ENCODE peak calls at places on chromosomes 5 and 9, in seven cellular contexts. Y is aorta, Z is left lung, B is transverse colon, E is heart left ventricle, Q is right cardiac atrium, C is dorsolateral prefrontal cortex. M is an unnamed sample.

GRCh38 chr5:19988447-19988846 is 447 bp upstream of the CDH18 start:
- DNase-seq in C (no peak), Z (no peak), Y (no peak), B (no peak), Q (no peak), E (no peak), M (no peak)

GRCh38 chr9:37949576-37949975 is 45.6 kb upstream of the SLC25A51 start:
- DNase-seq in C (no peak), E (peak), B (no peak), Y (no peak), Q (no peak), Z (no peak), M (no peak)

GRCh38 chr5:1725641-1726468 is 73.8 kb downstream of the MRPL36 start:
- DNase-seq in E (no peak), Q (no peak), C (no peak), Y (peak), Z (no peak), B (no peak), M (no peak)

GRCh38 chr9:32431940-32432555 is 47.6 kb downstream of the ACO1 start:
- DNase-seq in C (no peak), Z (no peak), E (no peak), Q (peak), B (peak), Y (no peak), M (no peak)

GRCh38 chr9:86948153-86948929 is 1.0 kb upstream of the GAS1 start:
- DNase-seq in Y (peak), E (peak), Q (peak), Z (peak), C (peak), B (peak), M (peak)

GRCh38 chr5:34524123-34524522 is 132.0 kb upstream of the RAI14 start:
- DNase-seq in Z (no peak), E (no peak), B (no peak), Y (no peak), C (no peak), Q (no peak), M (no peak)

GRCh38 chr5:171628344-171628743 is 157.3 kb upstream of the SMIM23 start:
- DNase-seq in C (no peak), E (no peak), Y (no peak), Z (no peak), B (no peak), Q (no peak), M (no peak)

GRCh38 chr9:69089491-69089890 is 53.9 kb downstream of the FXN start:
- DNase-seq in Q (no peak), B (no peak), E (no peak), Y (no peak), Z (no peak), C (no peak), M (no peak)

GRCh38 chr5:60811105-60811504 is 33.0 kb downstream of the ELOVL7 start:
- DNase-seq in Y (no peak), Q (no peak), C (no peak), B (no peak), E (no peak), Z (no peak), M (no peak)

GRCh38 chr9:78213696-78214095 is 22.2 kb upstream of the CEP78 start:
- DNase-seq in C (no peak), Z (no peak), B (no peak), Q (no peak), E (no peak), Y (no peak), M (no peak)

GRCh38 chr9:10366171-10366779 is 246.5 kb downstream of the PTPRD start:
- DNase-seq in E (no peak), B (no peak), C (no peak), Z (no peak), Y (no peak), Q (no peak), M (no peak)

GRCh38 chr9:14313951-14314423 is at the start of gene NFIB:
- DNase-seq in Z (peak), E (peak), B (peak), C (peak), Q (peak), Y (peak), M (peak)

GRCh38 chr5:79962580-79963222 is 28.4 kb downstream of the MTX3 start:
- DNase-seq in C (no peak), E (no peak), Y (no peak), B (no peak), Z (no peak), Q (no peak), M (no peak)

GRCh38 chr5:178768371-178769260 is 38.2 kb upstream of the ZNF354A start:
- DNase-seq in Y (peak), B (no peak), Q (no peak), E (no peak), C (no peak), Z (no peak), M (no peak)

GRCh38 chr5:71586052-71586940 is 844 bp upstream of the MCCC2 start:
- DNase-seq in Q (no peak), E (no peak), C (no peak), Z (no peak), Y (no peak), B (no peak), M (no peak)

GRCh38 chr5:169686137-169686536 is 49.1 kb downstream of the DOCK2 start:
- DNase-seq in Z (no peak), Q (no peak), C (no peak), Y (no peak), B (no peak), E (no peak), M (no peak)

GRCh38 chr5:150045512-150045911 is 40.8 kb downstream of the CSF1R start:
- DNase-seq in C (no peak), B (no peak), Y (no peak), E (no peak), Z (no peak), Q (no peak), M (no peak)

GRCh38 chr9:33734911-33735310 is 60.5 kb upstream of the PRSS3 start:
- DNase-seq in B (peak), Y (no peak), Z (no peak), C (no peak), Q (no peak), E (no peak), M (no peak)

GRCh38 chr5:146369691-146370090 is 31.1 kb downstream of the POU4F3 start:
- DNase-seq in C (no peak), B (no peak), E (no peak), Y (no peak), Q (no peak), Z (no peak), M (no peak)

GRCh38 chr9:93902051-93902779 is 52.9 kb downstream of the BARX1 start:
- DNase-seq in E (no peak), Q (no peak), B (peak), Z (no peak), Y (no peak), C (no peak), M (no peak)

GRCh38 chr9:136321561-136321960 is 5.8 kb upstream of the GPSM1 start:
- DNase-seq in E (no peak), Q (peak), C (no peak), B (no peak), Y (no peak), Z (peak), M (no peak)

GRCh38 chr9:120974181-120974580 is 47.6 kb upstream of the TRAF1 start:
- DNase-seq in Y (no peak), C (no peak), Q (no peak), Z (no peak), E (no peak), B (no peak), M (no peak)

GRCh38 chr9:118455781-118456180 is 751.6 kb downstream of the TLR4 start:
- DNase-seq in Q (no peak), B (no peak), C (no peak), Y (no peak), Z (no peak), E (no peak), M (no peak)

GRCh38 chr9:12719431-12719830 is 26.2 kb downstream of the TYRP1 start:
- DNase-seq in Q (no peak), Y (no peak), Z (no peak), E (no peak), C (no peak), B (no peak), M (no peak)

GRCh38 chr5:151153300-151153699 is 4.3 kb downstream of the ANXA6 start:
- DNase-seq in E (no peak), Y (no peak), C (no peak), Q (no peak), Z (no peak), B (no peak), M (no peak)

GRCh38 chr9:125561497-125562148 is 145.4 kb downstream of the MAPKAP1 start:
- DNase-seq in C (no peak), Z (no peak), B (no peak), Q (no peak), Y (no peak), E (no peak), M (no peak)

GRCh38 chr9:15885464-15885863 is 332.6 kb downstream of the CCDC171 start:
- DNase-seq in B (no peak), Z (no peak), C (no peak), E (no peak), Q (no peak), Y (no peak), M (no peak)

GRCh38 chr9:109349431-109349846 is 28.6 kb upstream of the EPB41L4B start:
- DNase-seq in B (no peak), Z (no peak), Y (no peak), Q (no peak), C (no peak), E (no peak), M (no peak)

GRCh38 chr5:63963080-63963735 is 963 bp upstream of the HTR1A start:
- DNase-seq in B (peak), Z (no peak), Y (no peak), Q (no peak), E (no peak), C (no peak), M (peak)

GRCh38 chr5:43981556-43981955 is 378.6 kb downstream of the NNT start:
- DNase-seq in Z (peak), C (no peak), Y (peak), B (no peak), Q (no peak), E (no peak), M (no peak)

GRCh38 chr5:126363658-126364057 is 59.6 kb upstream of the GRAMD2B start:
- DNase-seq in B (no peak), C (no peak), Q (no peak), Z (no peak), E (no peak), Y (no peak), M (no peak)

GRCh38 chr5:73273379-73274050 is 100.5 kb downstream of the TMEM174 start:
- DNase-seq in Q (no peak), B (no peak), C (no peak), Y (no peak), E (no peak), Z (no peak), M (no peak)

GRCh38 chr9:90969021-90969675 is 167.5 kb downstream of the SYK start:
- DNase-seq in Y (no peak), Z (no peak), C (no peak), E (no peak), B (no peak), Q (no peak), M (no peak)

GRCh38 chr9:96116275-96117051 is 185.5 kb downstream of the HSD17B3 start:
- DNase-seq in Z (no peak), C (peak), Q (no peak), B (peak), E (no peak), Y (no peak), M (peak)

GRCh38 chr5:156526081-156527017 is 199.4 kb downstream of the SGCD start:
- DNase-seq in E (no peak), Z (no peak), Y (no peak), Q (no peak), C (no peak), B (no peak), M (no peak)

GRCh38 chr5:179198865-179199645 is 138.9 kb downstream of the ZNF354C start:
- DNase-seq in Z (peak), Y (peak), C (peak), Q (peak), B (no peak), E (peak), M (no peak)

GRCh38 chr5:114101153-114101552 is 260.7 kb upstream of the KCNN2 start:
- DNase-seq in E (no peak), C (no peak), Z (no peak), B (no peak), Y (no peak), Q (no peak), M (no peak)

GRCh38 chr5:15522141-15522540 is 22.2 kb downstream of the FBXL7 start:
- DNase-seq in B (no peak), E (no peak), Q (no peak), Z (no peak), C (no peak), Y (no peak), M (no peak)

GRCh38 chr9:113479150-113479761 is 15.7 kb downstream of the RGS3 start:
- DNase-seq in B (peak), Q (no peak), Y (no peak), C (no peak), E (no peak), Z (no peak), M (no peak)

GRCh38 chr9:130042406-130042930 is 521 bp downstream of the FNBP1 start:
- DNase-seq in Z (peak), C (no peak), Y (peak), Q (peak), B (peak), E (peak), M (peak)

GRCh38 chr9:130043654-130044623 is 950 bp upstream of the FNBP1 start:
- DNase-seq in C (no peak), Z (no peak), Q (peak), B (peak), Y (peak), E (peak), M (no peak)

GRCh38 chr9:130042931-130043653 is at the start of gene FNBP1:
- DNase-seq in B (peak), E (peak), Q (peak), Z (peak), C (peak), Y (peak), M (peak)

GRCh38 chr9:130040901-130041647 is 1.9 kb downstream of the FNBP1 start:
- DNase-seq in Z (no peak), B (no peak), Q (no peak), C (no peak), E (no peak), Y (no peak), M (no peak)

DNA sequence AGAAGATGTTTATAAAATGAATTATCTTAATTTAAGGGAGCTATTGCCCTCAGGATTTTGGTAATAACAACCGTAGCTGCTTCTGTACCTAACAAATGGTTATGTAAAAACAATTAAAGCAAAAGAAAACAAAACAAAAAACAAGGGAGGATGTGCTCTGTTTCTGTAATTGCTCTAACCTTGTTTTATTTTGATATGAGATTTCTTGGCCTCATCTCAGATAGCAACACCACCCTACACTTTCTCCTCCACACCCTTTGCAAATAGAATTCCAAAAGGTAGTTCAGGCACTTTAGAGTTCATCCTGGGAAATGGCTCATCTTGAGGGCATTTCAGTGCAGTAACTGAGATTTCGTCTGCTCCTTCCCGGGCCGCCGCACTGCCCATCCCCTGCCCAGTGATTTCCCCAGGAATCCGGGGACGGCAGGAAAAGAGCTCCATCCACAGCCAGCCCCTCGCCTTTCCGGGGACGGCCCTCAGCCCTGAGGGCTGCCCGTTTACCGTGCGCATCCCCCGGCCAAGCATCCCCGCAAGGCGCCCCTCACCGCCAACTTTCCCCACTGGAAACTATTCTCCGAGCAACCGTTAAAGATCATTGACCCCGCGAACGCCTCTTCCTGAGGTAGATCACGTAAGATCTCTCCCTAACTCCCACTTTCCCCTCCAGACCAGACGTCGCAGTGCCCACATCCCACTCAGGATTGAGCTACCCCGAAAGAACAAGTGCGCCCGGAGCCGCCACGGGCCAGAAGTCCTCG is 1.2 kb downstream of the FNBP1 start:
- DNase-seq in Q (no peak), B (no peak), Y (peak), C (no peak), E (peak), Z (no peak), M (peak)
- H3K27ac ChIP-seq in Q (peak), B (peak), Y (peak), C (peak), E (peak), Z (peak), M (peak)

DNA sequence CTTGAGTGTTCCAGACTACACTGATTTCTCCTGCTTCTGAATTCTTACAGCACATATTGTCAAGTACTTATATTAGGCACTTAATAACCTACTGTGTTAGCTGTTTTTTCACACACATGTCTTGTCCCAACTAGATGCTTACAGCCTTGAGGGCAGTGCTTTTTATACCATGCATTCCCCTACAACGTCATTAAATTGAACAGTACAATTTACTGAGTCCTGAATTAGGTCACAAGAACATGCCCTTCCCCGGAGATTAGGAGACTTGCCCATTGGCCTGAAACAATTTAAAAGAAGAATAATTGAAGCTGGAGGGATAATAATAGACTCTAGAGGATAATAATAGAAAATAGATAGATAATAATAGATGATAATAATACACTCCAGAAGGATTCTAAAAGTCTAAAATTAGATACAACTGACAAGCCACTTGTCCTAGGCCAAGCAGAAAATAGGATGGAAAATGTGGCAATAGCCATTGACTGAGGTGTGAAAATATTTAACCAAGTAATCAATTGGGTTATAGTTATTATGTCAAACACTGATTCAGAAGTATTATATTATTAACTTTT is 112.6 kb upstream of the SLC12A2 start:
- DNase-seq in Q (no peak), Z (no peak), B (no peak), E (no peak), C (no peak), Y (no peak), M (no peak)
- H3K27ac ChIP-seq in Q (no peak), Z (no peak), B (no peak), E (no peak), C (peak), Y (no peak), M (no peak)

GRCh38 chr9:97415146-97415545 is 3.2 kb downstream of the TDRD7 start:
- DNase-seq in Q (no peak), C (no peak), E (no peak), B (no peak), Y (no peak), Z (no peak), M (no peak)

GRCh38 chr9:97411440-97411788 is 482 bp upstream of the TDRD7 start:
- DNase-seq in E (no peak), Z (no peak), Q (no peak), B (no peak), Y (no peak), C (no peak), M (no peak)

GRCh38 chr9:97411789-97412627 is at the start of gene TDRD7:
- DNase-seq in Y (peak), E (peak), Z (peak), Q (peak), B (peak), C (peak), M (peak)

GRCh38 chr9:97412628-97413382 is 909 bp downstream of the TDRD7 start:
- DNase-seq in Z (no peak), E (no peak), Q (no peak), Y (no peak), B (no peak), C (no peak), M (no peak)

DNA sequence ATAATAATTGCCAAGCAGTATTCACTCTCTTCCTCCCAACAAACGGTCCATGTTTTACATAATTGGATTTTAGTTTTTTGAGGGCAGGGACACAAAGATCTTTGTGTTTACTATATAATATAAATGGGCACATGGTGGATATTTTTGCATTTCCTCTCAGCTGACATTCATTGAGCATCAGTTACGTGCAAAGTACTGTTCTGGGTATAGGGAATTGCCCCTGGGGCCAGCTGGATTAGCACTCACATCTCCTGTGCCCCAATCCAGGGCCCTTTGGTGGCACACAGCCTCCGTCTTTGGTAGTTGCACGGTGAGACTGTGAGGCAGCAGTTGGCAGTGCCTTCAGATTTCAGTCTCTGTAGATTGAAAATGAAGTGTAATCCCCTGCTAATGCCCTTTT is 1.6 kb downstream of the TDRD7 start:
- DNase-seq in Y (no peak), Z (no peak), Q (no peak), C (no peak), E (no peak), B (no peak), M (no peak)
- H3K27ac ChIP-seq in Y (no peak), Z (peak), Q (no peak), C (no peak), E (no peak), B (no peak), M (no peak)

GRCh38 chr9:133699546-133699945 is 38.6 kb downstream of the SARDH start:
- DNase-seq in E (no peak), Y (no peak), C (no peak), Q (no peak), B (no peak), Z (no peak), M (no peak)

GRCh38 chr9:133700861-133701320 is 37.3 kb downstream of the SARDH start:
- DNase-seq in B (no peak), Y (peak), C (no peak), E (peak), Q (no peak), Z (no peak), M (no peak)

GRCh38 chr9:133702798-133703570 is 35.2 kb downstream of the SARDH start:
- DNase-seq in E (peak), Y (peak), B (no peak), Q (peak), Z (peak), C (peak), M (no peak)

GRCh38 chr9:133701981-133702797 is 36.0 kb downstream of the SARDH start:
- DNase-seq in E (peak), C (peak), Q (peak), B (peak), Y (peak), Z (peak), M (no peak)

DNA sequence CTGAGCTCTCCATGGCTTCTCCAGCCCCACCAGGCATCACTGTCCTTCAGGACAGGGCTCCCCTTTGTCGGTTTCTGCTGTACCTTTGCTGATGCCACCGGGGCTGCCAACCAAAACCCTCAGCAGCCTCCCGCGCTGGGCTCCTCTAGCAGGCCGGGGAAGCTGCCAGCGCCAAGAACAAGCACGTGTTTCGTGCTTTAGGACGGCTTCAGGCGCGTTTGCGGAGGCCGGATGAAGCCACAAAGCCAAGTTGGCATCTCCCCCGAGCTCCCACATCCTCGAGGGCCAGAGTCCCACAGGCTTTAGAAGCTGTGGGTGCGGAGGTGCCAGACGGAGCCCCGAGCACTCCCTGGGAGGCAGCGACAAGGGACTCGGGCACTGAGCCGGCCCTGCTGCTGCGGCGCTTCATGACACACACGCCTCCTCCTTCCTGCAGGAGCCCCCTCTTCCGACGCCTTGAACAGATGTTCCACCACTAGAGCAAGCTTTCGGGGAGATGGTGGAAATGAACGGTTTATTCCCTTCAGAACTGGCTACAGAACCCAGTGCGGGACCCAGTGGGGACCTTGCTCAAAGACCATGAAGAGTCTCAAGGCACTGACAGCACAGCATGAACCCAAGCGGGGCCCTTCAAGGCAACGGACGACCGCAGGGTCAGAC is 36.7 kb downstream of the SARDH start:
- DNase-seq in Z (peak), E (peak), Y (peak), B (no peak), C (peak), Q (peak), M (peak)
- H3K27ac ChIP-seq in Z (no peak), E (no peak), Y (no peak), B (no peak), C (peak), Q (no peak), M (no peak)

M was measured in substantia nigra.